ENCODE peak calls at places on chromosomes 13 and 19, in nine cellular contexts. J is prostate gland, L is upper lobe of left lung, F is sigmoid colon, Q is suprapubic skin, C is stomach, O is transverse colon, I is uterus, N is Peyer's patch. B is an unnamed sample. For H3K27me3, the result is how much of the 10 kb centered on the place peaks cover.

GRCh38 chr19:17859533-17860330 is at the start of gene RPL18A:
- DNase-seq in J (peak), L (peak), F (peak), Q (peak), C (peak), O (peak), I (peak), N (peak), B (peak)

GRCh38 chr19:1069009-1069779 is 2.2 kb downstream of the ARHGAP45 start:
- DNase-seq in J (no peak), L (peak), F (no peak), Q (no peak), C (peak), O (peak), I (no peak), N (peak), B (peak)

GRCh38 chr13:42354246-42355117 is 82.5 kb downstream of the AKAP11 start:
- DNase-seq in J (no peak), L (no peak), F (no peak), Q (no peak), C (no peak), O (no peak), I (no peak), N (peak), B (no peak)

GRCh38 chr13:42229287-42229686 is 42.7 kb upstream of the AKAP11 start:
- DNase-seq in J (no peak), L (no peak), F (no peak), Q (no peak), C (no peak), O (no peak), I (no peak), N (no peak), B (no peak)

GRCh38 chr13:46655727-46656180 is 102.8 kb downstream of the LRCH1 start:
- DNase-seq in J (peak), L (no peak), F (no peak), Q (no peak), C (peak), O (no peak), I (no peak), N (no peak), B (no peak)

GRCh38 chr13:74134226-74134776 is at the start of gene KLF12:
- DNase-seq in J (peak), L (peak), F (peak), Q (peak), C (peak), O (peak), I (peak), N (peak), B (peak)

GRCh38 chr13:21111546-21111945 is 50.2 kb upstream of the LATS2 start:
- DNase-seq in J (no peak), L (no peak), F (peak), Q (peak), C (no peak), O (no peak), I (no peak), N (no peak), B (no peak)

GRCh38 chr13:39601636-39602035 is 1.4 kb downstream of the LHFPL6 start:
- DNase-seq in J (no peak), L (no peak), F (no peak), Q (no peak), C (no peak), O (no peak), I (no peak), N (no peak), B (no peak)

GRCh38 chr13:51148952-51149573 is 38.0 kb upstream of the C13orf42 start:
- DNase-seq in J (peak), L (no peak), F (no peak), Q (no peak), C (no peak), O (peak), I (peak), N (no peak), B (peak)

GRCh38 chr13:100214886-100215285 is 126.0 kb downstream of the PCCA start:
- DNase-seq in J (no peak), L (no peak), F (no peak), Q (no peak), C (no peak), O (no peak), I (no peak), N (no peak), B (no peak)

GRCh38 chr19:8611890-8612806 is 1.6 kb upstream of the ADAMTS10 start:
- DNase-seq in J (no peak), L (no peak), F (peak), Q (peak), C (no peak), O (peak), I (peak), N (peak), B (no peak)

GRCh38 chr19:22784051-22784450 is at the start of gene ZNF99:
- DNase-seq in J (no peak), L (peak), F (peak), Q (peak), C (no peak), O (no peak), I (peak), N (peak), B (peak)

GRCh38 chr13:114080739-114081561 is 51.5 kb downstream of the RASA3 start:
- DNase-seq in J (no peak), L (peak), F (peak), Q (peak), C (no peak), O (peak), I (peak), N (peak), B (no peak)

GRCh38 chr19:44604241-44604640 is 9.1 kb upstream of the IGSF23 start:
- DNase-seq in J (no peak), L (no peak), F (no peak), Q (no peak), C (no peak), O (no peak), I (no peak), N (no peak), B (no peak)

GRCh38 chr13:60112771-60113170 is 51.0 kb downstream of the DIAPH3 start:
- DNase-seq in J (no peak), L (no peak), F (no peak), Q (no peak), C (no peak), O (no peak), I (no peak), N (no peak), B (no peak)

GRCh38 chr19:13621413-13621812 is 115.1 kb upstream of the CACNA1A start:
- DNase-seq in J (no peak), L (no peak), F (no peak), Q (no peak), C (no peak), O (no peak), I (no peak), N (no peak), B (no peak)

GRCh38 chr13:40682449-40683240 is 16.2 kb upstream of the FOXO1 start:
- DNase-seq in J (no peak), L (no peak), F (no peak), Q (no peak), C (no peak), O (no peak), I (no peak), N (no peak), B (no peak)

GRCh38 chr19:2484178-2484937 is 8.4 kb downstream of the GADD45B start:
- DNase-seq in J (no peak), L (no peak), F (no peak), Q (no peak), C (no peak), O (no peak), I (no peak), N (no peak), B (no peak)

GRCh38 chr13:93425411-93425810 is 198.8 kb downstream of the GPC6 start:
- DNase-seq in J (no peak), L (no peak), F (no peak), Q (no peak), C (no peak), O (no peak), I (no peak), N (no peak), B (peak)

GRCh38 chr13:72255908-72256307 is 388.9 kb upstream of the DACH1 start:
- DNase-seq in J (peak), L (no peak), F (no peak), Q (no peak), C (no peak), O (peak), I (no peak), N (no peak), B (peak)

GRCh38 chr13:97221046-97221445 is 1.1 kb upstream of the MBNL2 start:
- DNase-seq in J (no peak), L (no peak), F (no peak), Q (no peak), C (no peak), O (no peak), I (no peak), N (no peak), B (no peak)

GRCh38 chr13:76516013-76516412 is 370.2 kb downstream of the KCTD12 start:
- DNase-seq in J (no peak), L (no peak), F (no peak), Q (no peak), C (no peak), O (no peak), I (no peak), N (no peak), B (no peak)

GRCh38 chr13:49356224-49356623 is 87.6 kb downstream of the CAB39L start:
- DNase-seq in J (no peak), L (no peak), F (no peak), Q (no peak), C (no peak), O (no peak), I (no peak), N (no peak), B (no peak)

GRCh38 chr19:1907563-1908363 is 2.6 kb downstream of the ADAT3 start:
- DNase-seq in J (no peak), L (peak), F (no peak), Q (no peak), C (peak), O (peak), I (no peak), N (peak), B (peak)

GRCh38 chr13:64052526-64052925 is 2636.9 kb upstream of the PCDH20 start:
- DNase-seq in J (no peak), L (no peak), F (no peak), Q (no peak), C (no peak), O (no peak), I (no peak), N (no peak), B (no peak)

GRCh38 chr13:25249001-25249543 is 38.2 kb downstream of the MTMR6 start:
- DNase-seq in J (no peak), L (no peak), F (no peak), Q (no peak), C (no peak), O (no peak), I (no peak), N (no peak), B (no peak)

GRCh38 chr13:49679244-49679643 is 12.0 kb downstream of the EBPL start:
- DNase-seq in J (no peak), L (no peak), F (no peak), Q (no peak), C (peak), O (no peak), I (no peak), N (no peak), B (peak)

GRCh38 chr19:49553451-49554271 is 25.9 kb downstream of the RCN3 start:
- DNase-seq in J (no peak), L (no peak), F (no peak), Q (no peak), C (peak), O (peak), I (no peak), N (peak), B (no peak)

GRCh38 chr13:76029088-76029487 is 393.0 kb downstream of the LMO7 start:
- DNase-seq in J (no peak), L (no peak), F (no peak), Q (no peak), C (no peak), O (no peak), I (no peak), N (no peak), B (no peak)

GRCh38 chr13:34678154-34678553 is 263.9 kb upstream of the NBEA start:
- DNase-seq in J (no peak), L (no peak), F (no peak), Q (no peak), C (no peak), O (no peak), I (no peak), N (no peak), B (no peak)

GRCh38 chr13:110616103-110617101 is 1.1 kb downstream of the NAXD start:
- DNase-seq in J (no peak), L (no peak), F (no peak), Q (no peak), C (peak), O (peak), I (no peak), N (peak), B (peak)

GRCh38 chr13:78786399-78786879 is 127.5 kb upstream of the OBI1 start:
- DNase-seq in J (no peak), L (no peak), F (no peak), Q (no peak), C (no peak), O (no peak), I (no peak), N (no peak), B (no peak)

GRCh38 chr19:48798937-48799336 is 11.9 kb downstream of the BCAT2 start:
- DNase-seq in J (no peak), L (peak), F (no peak), Q (no peak), C (no peak), O (no peak), I (no peak), N (no peak), B (no peak)

GRCh38 chr19:10850631-10851030 is 2.4 kb downstream of the C19orf38 start:
- DNase-seq in J (no peak), L (no peak), F (no peak), Q (no peak), C (no peak), O (no peak), I (no peak), N (no peak), B (no peak)

GRCh38 chr13:100513987-100514670 is 74.5 kb downstream of the GGACT start:
- DNase-seq in J (no peak), L (no peak), F (no peak), Q (no peak), C (no peak), O (no peak), I (no peak), N (no peak), B (no peak)

GRCh38 chr19:50206191-50206590 is 2.8 kb downstream of the MYH14 start:
- DNase-seq in J (no peak), L (no peak), F (no peak), Q (no peak), C (no peak), O (peak), I (no peak), N (peak), B (no peak)

GRCh38 chr13:29362849-29363604 is 232.5 kb downstream of the SLC7A1 start:
- DNase-seq in J (no peak), L (no peak), F (no peak), Q (no peak), C (peak), O (peak), I (peak), N (peak), B (peak)

GRCh38 chr13:29361716-29362115 is 233.8 kb downstream of the SLC7A1 start:
- DNase-seq in J (no peak), L (no peak), F (no peak), Q (no peak), C (no peak), O (no peak), I (no peak), N (no peak), B (no peak)

DNA sequence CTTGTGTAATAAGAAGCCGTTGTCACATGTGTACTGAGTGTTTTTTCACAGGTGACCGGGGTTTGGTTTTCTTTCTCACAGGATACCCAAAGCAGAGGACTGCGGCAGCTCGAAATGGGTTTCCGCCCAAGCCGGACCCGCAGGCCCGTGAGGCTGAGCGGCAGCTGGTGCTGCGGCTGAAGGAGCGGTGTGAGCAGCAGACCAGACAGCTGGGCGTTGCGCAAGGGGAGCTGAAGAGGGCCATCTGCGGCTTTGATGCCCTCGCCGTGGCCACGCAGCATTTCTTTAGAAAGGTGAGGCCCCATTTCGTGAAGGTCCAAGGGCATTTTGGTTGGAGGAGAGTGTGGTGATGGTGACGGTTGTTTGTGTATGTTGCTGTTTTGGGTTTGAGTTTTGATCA is 236.3 kb downstream of the SLC7A1 start:
- DNase-seq in J (no peak), L (peak), F (no peak), Q (no peak), C (no peak), O (no peak), I (no peak), N (no peak), B (peak)
- H3K27me3 ChIP-seq in J (under half), L (under half), F (under half), Q (under half), C (under half), O (under half), I (under half), N (under half), B (under half)

GRCh38 chr19:6484831-6485230 is 3.2 kb upstream of the DENND1C start:
- DNase-seq in J (no peak), L (no peak), F (no peak), Q (no peak), C (no peak), O (no peak), I (no peak), N (no peak), B (no peak)

GRCh38 chr19:6494438-6495036 is 7.6 kb downstream of the TUBB4A start:
- DNase-seq in J (no peak), L (no peak), F (no peak), Q (no peak), C (no peak), O (no peak), I (no peak), N (no peak), B (no peak)

GRCh38 chr19:6491802-6492592 is 10.1 kb downstream of the TUBB4A start:
- DNase-seq in J (no peak), L (no peak), F (no peak), Q (no peak), C (no peak), O (no peak), I (no peak), N (no peak), B (no peak)

GRCh38 chr19:6490134-6490533 is 8.5 kb upstream of the DENND1C start:
- DNase-seq in J (no peak), L (no peak), F (no peak), Q (no peak), C (no peak), O (no peak), I (no peak), N (no peak), B (no peak)

GRCh38 chr19:6489278-6490061 is 7.9 kb upstream of the DENND1C start:
- DNase-seq in J (no peak), L (no peak), F (no peak), Q (no peak), C (no peak), O (no peak), I (no peak), N (no peak), B (no peak)
- H3K4me3 ChIP-seq in J (no peak), L (peak), F (no peak), Q (no peak), C (peak), O (no peak), I (no peak), N (no peak), B (no peak)

DNA sequence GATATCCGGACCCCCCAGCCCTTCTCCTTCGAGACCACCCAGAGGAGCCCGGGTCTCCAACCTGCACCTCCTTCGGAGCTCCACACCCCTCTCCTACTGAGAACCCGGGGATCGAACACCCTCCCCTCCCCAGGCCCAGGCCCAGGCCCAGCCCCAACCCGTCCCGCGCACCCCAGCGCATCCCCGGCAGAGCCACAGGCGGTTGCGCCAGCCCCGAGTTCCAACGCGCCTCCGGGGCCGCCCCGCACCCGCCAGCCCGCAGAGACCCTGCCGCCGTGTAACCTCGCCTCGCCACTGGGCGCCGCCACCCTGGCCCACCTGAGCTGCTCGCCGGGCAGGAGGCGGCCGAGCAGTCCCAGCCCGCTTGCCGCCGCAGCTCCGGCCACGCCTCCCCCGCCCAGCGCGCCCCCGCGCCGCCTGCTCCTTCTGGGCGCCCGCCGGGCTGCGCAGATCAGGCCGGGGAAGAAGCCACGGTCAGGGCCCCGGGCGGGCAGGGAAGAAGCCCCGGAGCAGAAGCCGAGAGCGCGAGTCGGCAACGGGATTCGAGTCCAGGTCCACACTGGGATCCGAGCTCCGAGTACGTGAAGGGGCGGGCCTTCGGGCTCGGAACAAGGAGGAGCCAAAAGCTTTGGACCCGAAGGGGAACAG is at the start of gene MBOAT7:
- DNase-seq in J (no peak), L (peak), F (no peak), Q (no peak), C (no peak), O (no peak), I (no peak), N (no peak), B (no peak)
- TF ChIP-seq POLR2A in J (peak), L (no peak), F (no peak), Q (no peak), C (no peak), O (peak), I (peak), N (peak), B (no peak)

GRCh38 chr13:27824121-27824520 is 31.8 kb downstream of the GSX1 start:
- DNase-seq in J (no peak), L (no peak), F (no peak), Q (no peak), C (no peak), O (no peak), I (no peak), N (no peak), B (no peak)
- H3K27me3 ChIP-seq in J (under half), L (under half), F (under half), Q (half or more), C (half or more), O (half or more), I (under half), N (under half), B (under half)

DNA sequence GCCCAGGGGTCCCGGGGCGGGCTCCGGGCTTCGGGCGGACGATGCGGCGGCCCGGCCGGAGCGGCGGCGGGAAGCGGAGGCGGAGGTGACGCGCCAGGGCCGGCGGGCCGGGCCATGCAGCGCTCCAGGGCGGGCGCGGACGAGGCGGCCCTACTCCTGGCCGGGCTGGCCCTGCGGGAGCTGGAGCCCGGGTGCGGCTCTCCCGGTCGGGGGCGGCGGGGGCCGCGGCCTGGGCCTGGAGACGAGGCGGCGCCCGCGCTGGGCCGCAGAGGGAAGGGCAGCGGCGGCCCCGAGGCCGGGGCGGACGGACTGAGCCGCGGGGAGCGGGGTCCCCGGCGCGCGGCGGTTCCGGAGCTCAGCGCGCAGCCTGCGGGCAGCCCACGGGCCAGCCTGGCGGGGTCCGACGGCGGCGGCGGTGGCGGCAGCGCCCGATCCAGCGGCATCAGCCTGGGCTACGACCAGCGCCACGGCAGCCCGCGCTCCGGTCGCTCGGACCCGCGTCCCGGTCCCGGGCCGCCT is 362 bp downstream of the WTIP start:
- DNase-seq in J (no peak), L (peak), F (no peak), Q (no peak), C (no peak), O (no peak), I (no peak), N (peak), B (no peak)
- H3K4me3 ChIP-seq in J (peak), L (peak), F (peak), Q (peak), C (peak), O (peak), I (peak), N (peak), B (no peak)

GRCh38 chr19:55216461-55217198 is 7.3 kb upstream of the PTPRH start:
- DNase-seq in J (peak), L (peak), F (peak), Q (no peak), C (peak), O (peak), I (peak), N (peak), B (peak)
- TF ChIP-seq POLR2A in J (no peak), L (no peak), F (no peak), Q (no peak), C (no peak), O (peak), I (peak), N (peak), B (no peak)